ENCODE peak calls at places on chromosomes 11 and 22, in five cellular contexts. One of them, this sample, is unnamed.

GRCh38 chr11:118914178-118914918 is 11.4 kb downstream of the BCL9L start:
- DNase-seq in CD14-positive monocyte: no peak
- DNase-seq in BE2C: peak
- DNase-seq in HCT116: no peak
- DNase-seq in lower lobe of right lung: no peak
- DNase-seq in this sample: no peak

GRCh38 chr22:35766654-35767580 is 49.2 kb downstream of the APOL5 start:
- DNase-seq in CD14-positive monocyte: no peak
- DNase-seq in BE2C: no peak
- DNase-seq in HCT116: no peak
- DNase-seq in lower lobe of right lung: no peak
- DNase-seq in this sample: no peak

GRCh38 chr11:130873766-130874165 is 42.5 kb downstream of the SNX19 start:
- DNase-seq in CD14-positive monocyte: no peak
- DNase-seq in BE2C: no peak
- DNase-seq in HCT116: no peak
- DNase-seq in lower lobe of right lung: no peak
- DNase-seq in this sample: no peak

GRCh38 chr22:43110444-43110926 is at the start of gene BIK:
- DNase-seq in CD14-positive monocyte: peak
- DNase-seq in BE2C: peak
- DNase-seq in HCT116: no peak
- DNase-seq in lower lobe of right lung: peak
- DNase-seq in this sample: no peak

GRCh38 chr11:3121416-3121815 is 43.7 kb downstream of the OSBPL5 start:
- DNase-seq in CD14-positive monocyte: no peak
- DNase-seq in BE2C: no peak
- DNase-seq in HCT116: no peak
- DNase-seq in lower lobe of right lung: peak
- DNase-seq in this sample: no peak

GRCh38 chr11:3163241-3163981 is 1.7 kb downstream of the OSBPL5 start:
- DNase-seq in CD14-positive monocyte: peak
- DNase-seq in BE2C: peak
- DNase-seq in HCT116: no peak
- DNase-seq in lower lobe of right lung: peak
- DNase-seq in this sample: no peak

GRCh38 chr22:45968751-45969413 is 8.1 kb downstream of the WNT7B start:
- DNase-seq in CD14-positive monocyte: no peak
- DNase-seq in BE2C: no peak
- DNase-seq in HCT116: peak
- DNase-seq in lower lobe of right lung: no peak
- DNase-seq in this sample: no peak

GRCh38 chr11:103870821-103871309 is 165.6 kb upstream of the DDI1 start:
- DNase-seq in CD14-positive monocyte: no peak
- DNase-seq in BE2C: no peak
- DNase-seq in HCT116: no peak
- DNase-seq in lower lobe of right lung: peak
- DNase-seq in this sample: no peak

GRCh38 chr11:100434821-100435641 is 252.1 kb upstream of the ARHGAP42 start:
- DNase-seq in CD14-positive monocyte: no peak
- DNase-seq in BE2C: no peak
- DNase-seq in HCT116: no peak
- DNase-seq in lower lobe of right lung: no peak
- DNase-seq in this sample: peak

GRCh38 chr11:70192666-70193410 is 10.3 kb upstream of the FADD start:
- DNase-seq in CD14-positive monocyte: no peak
- DNase-seq in BE2C: peak
- DNase-seq in HCT116: no peak
- DNase-seq in lower lobe of right lung: no peak
- DNase-seq in this sample: no peak

GRCh38 chr11:28820296-28820989 is 712.3 kb downstream of the METTL15 start:
- DNase-seq in CD14-positive monocyte: no peak
- DNase-seq in BE2C: no peak
- DNase-seq in HCT116: no peak
- DNase-seq in lower lobe of right lung: no peak
- DNase-seq in this sample: no peak

GRCh38 chr11:75717608-75718403 is at the start of gene MOGAT2:
- DNase-seq in CD14-positive monocyte: no peak
- DNase-seq in BE2C: no peak
- DNase-seq in HCT116: no peak
- DNase-seq in lower lobe of right lung: no peak
- DNase-seq in this sample: no peak

GRCh38 chr11:30595929-30596328 is 9.8 kb upstream of the MPPED2 start:
- DNase-seq in CD14-positive monocyte: no peak
- DNase-seq in BE2C: no peak
- DNase-seq in HCT116: no peak
- DNase-seq in lower lobe of right lung: no peak
- DNase-seq in this sample: no peak

GRCh38 chr11:43825217-43825816 is 55.3 kb upstream of the ALKBH3 start:
- DNase-seq in CD14-positive monocyte: no peak
- DNase-seq in BE2C: peak
- DNase-seq in HCT116: peak
- DNase-seq in lower lobe of right lung: no peak
- DNase-seq in this sample: no peak

GRCh38 chr22:46262449-46263207 is 515 bp downstream of the PKDREJ start:
- DNase-seq in CD14-positive monocyte: peak
- DNase-seq in BE2C: no peak
- DNase-seq in HCT116: no peak
- DNase-seq in lower lobe of right lung: peak
- DNase-seq in this sample: no peak

GRCh38 chr11:107705027-107705426 is 6.8 kb downstream of the SLN start:
- DNase-seq in CD14-positive monocyte: no peak
- DNase-seq in BE2C: no peak
- DNase-seq in HCT116: no peak
- DNase-seq in lower lobe of right lung: no peak
- DNase-seq in this sample: no peak

GRCh38 chr11:120260616-120261015 is 20.7 kb downstream of the POU2F3 start:
- DNase-seq in CD14-positive monocyte: no peak
- DNase-seq in BE2C: no peak
- DNase-seq in HCT116: no peak
- DNase-seq in lower lobe of right lung: no peak
- DNase-seq in this sample: peak

GRCh38 chr11:8328848-8329330 is 65.2 kb upstream of the LMO1 start:
- DNase-seq in CD14-positive monocyte: peak
- DNase-seq in BE2C: peak
- DNase-seq in HCT116: peak
- DNase-seq in lower lobe of right lung: peak
- DNase-seq in this sample: peak

GRCh38 chr11:111603633-111604130 is 1.4 kb downstream of the SIK2 start:
- DNase-seq in CD14-positive monocyte: no peak
- DNase-seq in BE2C: no peak
- DNase-seq in HCT116: no peak
- DNase-seq in lower lobe of right lung: no peak
- DNase-seq in this sample: no peak

GRCh38 chr22:44758354-44758969 is 6.1 kb downstream of the ARHGAP8 start:
- DNase-seq in CD14-positive monocyte: no peak
- DNase-seq in BE2C: no peak
- DNase-seq in HCT116: no peak
- DNase-seq in lower lobe of right lung: no peak
- DNase-seq in this sample: peak

GRCh38 chr22:33028191-33028700 is 29.9 kb downstream of the SYN3 start:
- DNase-seq in CD14-positive monocyte: no peak
- DNase-seq in BE2C: no peak
- DNase-seq in HCT116: no peak
- DNase-seq in lower lobe of right lung: no peak
- DNase-seq in this sample: no peak

GRCh38 chr22:50532353-50532700 is 2.5 kb upstream of the TYMP start:
- DNase-seq in CD14-positive monocyte: peak
- DNase-seq in BE2C: no peak
- DNase-seq in HCT116: no peak
- DNase-seq in lower lobe of right lung: peak
- DNase-seq in this sample: no peak

GRCh38 chr11:134841972-134842371 is 429.9 kb upstream of the B3GAT1 start:
- DNase-seq in CD14-positive monocyte: no peak
- DNase-seq in BE2C: no peak
- DNase-seq in HCT116: no peak
- DNase-seq in lower lobe of right lung: no peak
- DNase-seq in this sample: no peak

GRCh38 chr22:36252754-36253522 is at the start of gene APOL1:
- DNase-seq in CD14-positive monocyte: no peak
- DNase-seq in BE2C: no peak
- DNase-seq in HCT116: no peak
- DNase-seq in lower lobe of right lung: no peak
- DNase-seq in this sample: no peak

GRCh38 chr11:4134844-4135243 is 40.2 kb downstream of the RRM1 start:
- DNase-seq in CD14-positive monocyte: no peak
- DNase-seq in BE2C: no peak
- DNase-seq in HCT116: no peak
- DNase-seq in lower lobe of right lung: no peak
- DNase-seq in this sample: no peak

GRCh38 chr22:37412445-37413250 is 14.6 kb downstream of the ELFN2 start:
- DNase-seq in CD14-positive monocyte: no peak
- DNase-seq in BE2C: no peak
- DNase-seq in HCT116: no peak
- DNase-seq in lower lobe of right lung: no peak
- DNase-seq in this sample: no peak

GRCh38 chr11:58497951-58498350 is 10.0 kb downstream of the OR5B21 start:
- DNase-seq in CD14-positive monocyte: no peak
- DNase-seq in BE2C: no peak
- DNase-seq in HCT116: no peak
- DNase-seq in lower lobe of right lung: no peak
- DNase-seq in this sample: no peak

GRCh38 chr11:47415949-47416472 is 7.6 kb downstream of the SLC39A13 start:
- DNase-seq in CD14-positive monocyte: no peak
- DNase-seq in BE2C: no peak
- DNase-seq in HCT116: peak
- DNase-seq in lower lobe of right lung: peak
- DNase-seq in this sample: peak

GRCh38 chr11:4098026-4098621 is 3.5 kb downstream of the RRM1 start:
- DNase-seq in CD14-positive monocyte: no peak
- DNase-seq in BE2C: no peak
- DNase-seq in HCT116: no peak
- DNase-seq in lower lobe of right lung: no peak
- DNase-seq in this sample: no peak

GRCh38 chr11:111846640-111847039 is 24.7 kb downstream of the ALG9 start:
- DNase-seq in CD14-positive monocyte: no peak
- DNase-seq in BE2C: no peak
- DNase-seq in HCT116: no peak
- DNase-seq in lower lobe of right lung: no peak
- DNase-seq in this sample: no peak

GRCh38 chr11:47186076-47186936 is at the start of gene PACSIN3:
- DNase-seq in CD14-positive monocyte: no peak
- DNase-seq in BE2C: peak
- DNase-seq in HCT116: no peak
- DNase-seq in lower lobe of right lung: peak
- DNase-seq in this sample: no peak

GRCh38 chr11:109940816-109941215 is 152.4 kb upstream of the ZC3H12C start:
- DNase-seq in CD14-positive monocyte: no peak
- DNase-seq in BE2C: no peak
- DNase-seq in HCT116: peak
- DNase-seq in lower lobe of right lung: no peak
- DNase-seq in this sample: no peak